ENCODE peak calls at places on chromosomes 4 and X, in six cellular contexts. V is uterus, X is transverse colon, Q is mucosa of descending colon, Z is heart right ventricle, O is stomach. T is an unnamed sample.
A peak's percentile ranks its signal among the peaks of the same experiment; 100 is the strongest.

GRCh38 chr4:16461362-16461761 is 235.1 kb upstream of the TAPT1 start:
- DNase-seq in V (no peak), X (no peak), Q (no peak), Z (no peak), O (no peak), T (no peak)

GRCh38 chr4:1248262-1249147 is at the start of gene CTBP1:
- DNase-seq in V (peak; percentile 84), X (peak; percentile 84), Q (peak; percentile 76), Z (peak; percentile 86), O (peak; percentile 79), T (peak; percentile 29)

GRCh38 chr4:165301833-165302232 is 25.6 kb upstream of the MSMO1 start:
- DNase-seq in V (no peak), X (no peak), Q (no peak), Z (no peak), O (no peak), T (peak; percentile 4)

GRCh38 chr4:21728231-21728758 is 220.3 kb downstream of the KCNIP4 start:
- DNase-seq in V (no peak), X (no peak), Q (no peak), Z (no peak), O (no peak), T (no peak)

GRCh38 chr4:123182289-123182688 is 214.3 kb upstream of the SPRY1 start:
- DNase-seq in V (no peak), X (no peak), Q (no peak), Z (no peak), O (no peak), T (no peak)

GRCh38 chr4:59553739-59554126 is 1646.4 kb upstream of the ADGRL3 start:
- DNase-seq in V (no peak), X (no peak), Q (no peak), Z (no peak), O (no peak), T (peak; percentile 2)

GRCh38 chr4:113684534-113685091 is 76.9 kb downstream of the CAMK2D start:
- DNase-seq in V (peak; percentile 39), X (peak; percentile 63), Q (peak; percentile 51), Z (peak; percentile 54), O (peak; percentile 31), T (no peak)

GRCh38 chrX:41970419-41970818 is 47.1 kb upstream of the CASK start:
- DNase-seq in V (no peak), X (no peak), Q (no peak), Z (no peak), O (no peak), T (no peak)

GRCh38 chr4:174255790-174256189 is 27.7 kb downstream of the FBXO8 start:
- DNase-seq in V (no peak), X (no peak), Q (no peak), Z (no peak), O (no peak), T (peak; percentile 47)

GRCh38 chr4:153790962-153791551 is 2.2 kb upstream of the SFRP2 start:
- DNase-seq in V (peak; percentile 39), X (no peak), Q (no peak), Z (no peak), O (no peak), T (no peak)

GRCh38 chrX:50448565-50448964 is 22.1 kb downstream of the DGKK start:
- DNase-seq in V (no peak), X (peak; percentile 35), Q (peak; percentile 60), Z (no peak), O (no peak), T (no peak)

GRCh38 chr4:48375651-48376291 is 34.4 kb downstream of the SLAIN2 start:
- DNase-seq in V (no peak), X (peak; percentile 71), Q (peak; percentile 71), Z (no peak), O (peak; percentile 31), T (peak; percentile 53)

GRCh38 chr4:183181081-183181480 is 82.0 kb downstream of the WWC2 start:
- DNase-seq in V (no peak), X (no peak), Q (no peak), Z (no peak), O (no peak), T (no peak)

GRCh38 chrX:20461576-20461975 is 194.9 kb upstream of the RPS6KA3 start:
- DNase-seq in V (no peak), X (no peak), Q (no peak), Z (no peak), O (no peak), T (peak; percentile 66)

GRCh38 chr4:46931981-46932380 is 22.9 kb upstream of the COX7B2 start:
- DNase-seq in V (no peak), X (peak; percentile 10), Q (peak; percentile 51), Z (no peak), O (no peak), T (peak; percentile 32)

GRCh38 chr4:172362569-172362968 is 549.4 kb downstream of the GALNTL6 start:
- DNase-seq in V (no peak), X (no peak), Q (no peak), Z (no peak), O (no peak), T (no peak)

GRCh38 chr4:148776944-148777343 is 334.7 kb upstream of the NR3C2 start:
- DNase-seq in V (no peak), X (no peak), Q (no peak), Z (no peak), O (no peak), T (peak; percentile 59)

GRCh38 chr4:54954656-54955388 is 170.6 kb downstream of the KDR start:
- DNase-seq in V (no peak), X (no peak), Q (no peak), Z (peak; percentile 16), O (no peak), T (no peak)

GRCh38 chr4:8236920-8237195 is 32.7 kb upstream of the HTRA3 start:
- DNase-seq in V (no peak), X (no peak), Q (no peak), Z (no peak), O (no peak), T (no peak)

GRCh38 chr4:182770969-182771330 is 146.2 kb downstream of the DCTD start:
- DNase-seq in V (no peak), X (no peak), Q (no peak), Z (no peak), O (no peak), T (peak; percentile 31)

GRCh38 chrX:101430457-101431078 is 22.5 kb downstream of the HNRNPH2 start:
- DNase-seq in V (no peak), X (no peak), Q (no peak), Z (no peak), O (no peak), T (no peak)

GRCh38 chr4:88706574-88706973 is 8.9 kb upstream of the NAP1L5 start:
- DNase-seq in V (peak; percentile 32), X (no peak), Q (no peak), Z (peak; percentile 20), O (no peak), T (peak; percentile 55)

GRCh38 chr4:181835348-181835747 is 407.9 kb upstream of the TENM3 start:
- DNase-seq in V (no peak), X (no peak), Q (no peak), Z (no peak), O (no peak), T (no peak)

DNA sequence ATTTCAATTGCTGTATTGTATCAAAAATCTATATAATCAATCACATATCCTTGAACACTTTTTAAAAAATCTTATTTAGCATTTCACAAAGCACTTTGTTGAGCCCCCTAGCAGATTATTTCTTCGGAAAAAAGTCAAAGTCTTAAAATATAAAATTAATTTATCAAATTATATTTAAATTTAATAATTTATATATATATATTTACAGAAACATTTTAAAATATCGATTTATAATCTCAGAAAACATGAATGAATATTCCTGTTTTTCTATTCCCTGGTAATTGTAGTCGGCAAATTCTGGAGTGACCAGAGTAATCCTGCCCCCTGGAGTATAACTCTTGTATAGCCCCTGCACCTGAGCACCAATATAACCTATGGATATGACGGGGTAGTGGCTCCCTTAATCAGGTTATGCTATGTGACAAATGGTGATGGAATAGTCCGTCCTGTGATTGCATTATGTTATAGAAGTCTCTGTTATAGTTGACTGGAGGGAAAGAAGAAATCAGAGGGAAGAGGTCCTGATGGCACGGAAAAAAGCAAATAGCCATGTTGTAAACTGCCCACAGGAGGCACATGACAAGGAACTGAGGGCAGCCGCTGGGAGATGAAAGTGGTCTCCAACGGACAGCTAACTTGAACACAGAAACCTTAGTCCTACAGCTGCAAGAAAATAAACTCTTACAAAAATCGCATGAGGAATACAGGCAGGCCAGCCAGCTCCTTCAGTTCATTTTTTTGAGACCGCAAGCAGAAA is 1092.3 kb downstream of the ARAP2 start:
- DNase-seq in V (no peak), X (no peak), Q (no peak), Z (no peak), O (no peak), T (no peak)
- H3K4me3 ChIP-seq in V (no peak overlapping the region), X (no peak overlapping the region), Q (no peak overlapping the region), Z (no peak overlapping the region), O (no peak overlapping the region), T (no peak overlapping the region)

GRCh38 chrX:16931855-16932254 is 14.6 kb upstream of the REPS2 start:
- DNase-seq in V (no peak), X (no peak), Q (no peak), Z (no peak), O (no peak), T (no peak)
- TF ChIP-seq CTCF in V (no peak), X (no peak), Q (no peak), Z (no peak), O (no peak), T (no peak)

GRCh38 chr4:93764647-93765246 is 63.8 kb upstream of the ATOH1 start:
- DNase-seq in V (no peak), X (no peak), Q (peak; percentile 59), Z (no peak), O (no peak), T (peak; percentile 37)

GRCh38 chr4:93760284-93760683 is 68.3 kb upstream of the ATOH1 start:
- DNase-seq in V (no peak), X (no peak), Q (no peak), Z (no peak), O (no peak), T (no peak)

DNA sequence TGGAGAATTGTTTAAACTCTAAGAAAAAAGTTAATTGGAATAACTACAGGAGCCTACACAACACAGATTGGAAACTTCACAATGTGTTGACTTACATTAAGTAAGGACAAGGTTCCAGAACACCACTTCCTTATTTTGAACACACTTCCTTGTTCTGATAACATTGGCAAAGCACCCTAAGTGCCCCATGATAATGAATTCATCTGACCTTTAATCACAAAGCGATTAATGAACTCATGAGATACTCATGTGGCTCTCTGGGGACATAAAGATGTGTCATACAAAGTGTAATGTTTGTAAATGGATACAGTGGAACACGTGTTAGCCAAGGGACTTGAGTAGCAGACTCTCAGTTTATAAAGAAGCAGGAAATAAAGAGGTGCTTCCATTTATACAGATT is 69.0 kb upstream of the ATOH1 start:
- DNase-seq in V (no peak), X (no peak), Q (no peak), Z (no peak), O (no peak), T (no peak)
- H3K4me3 ChIP-seq in V (no peak overlapping the region), X (no peak overlapping the region), Q (no peak overlapping the region), Z (no peak overlapping the region), O (no peak overlapping the region), T (no peak overlapping the region)

GRCh38 chr4:4693755-4694295 is 152.0 kb upstream of the STX18 start:
- DNase-seq in V (no peak), X (no peak), Q (no peak), Z (no peak), O (no peak), T (no peak)

GRCh38 chr4:4695497-4695896 is 153.6 kb upstream of the STX18 start:
- DNase-seq in V (no peak), X (no peak), Q (no peak), Z (no peak), O (no peak), T (no peak)

GRCh38 chr4:4694812-4695211 is 153.0 kb upstream of the STX18 start:
- DNase-seq in V (no peak), X (no peak), Q (no peak), Z (no peak), O (no peak), T (no peak)

GRCh38 chr4:4693258-4693657 is 151.4 kb upstream of the STX18 start:
- DNase-seq in V (no peak), X (no peak), Q (no peak), Z (no peak), O (no peak), T (no peak)

GRCh38 chr4:4694296-4694772 is 152.5 kb upstream of the STX18 start:
- DNase-seq in V (no peak), X (no peak), Q (no peak), Z (peak; percentile 33), O (no peak), T (no peak)
- TF ChIP-seq CTCF in V (no peak), X (no peak), Q (no peak), Z (no peak), O (no peak), T (peak; percentile 45)